ENCODE peak calls at places on chromosomes 16 and 17, in seven cellular contexts. V is small intestine, H is heart right ventricle, L is cardiac muscle cell, F is mucosa of descending colon, Y is testis, G is spleen. S is an unnamed sample. For H3K9me3, the result is how much of the 10 kb centered on the place peaks cover.

GRCh38 chr17:42937712-42938596 is 26.3 kb downstream of the AARSD1 start:
- DNase-seq in V (peak), H (no peak), L (peak), F (no peak), Y (peak), G (no peak), S (peak)

GRCh38 chr16:73483076-73483791 is 435.3 kb upstream of the ZFHX3 start:
- DNase-seq in V (no peak), H (no peak), L (no peak), F (no peak), Y (no peak), G (no peak), S (no peak)

GRCh38 chr16:27449434-27450188 is 47.6 kb downstream of the IL21R start:
- DNase-seq in V (peak), H (no peak), L (no peak), F (peak), Y (no peak), G (peak), S (no peak)

GRCh38 chr17:10622610-10623485 is 34.3 kb downstream of the MYH3 start:
- DNase-seq in V (no peak), H (no peak), L (no peak), F (no peak), Y (no peak), G (peak), S (no peak)

GRCh38 chr17:409848-410673 is 57.5 kb upstream of the RPH3AL start:
- DNase-seq in V (peak), H (peak), L (peak), F (peak), Y (peak), G (peak), S (peak)

GRCh38 chr17:29686998-29687397 is 64.3 kb upstream of the CORO6 start:
- DNase-seq in V (no peak), H (no peak), L (no peak), F (no peak), Y (peak), G (no peak), S (no peak)

GRCh38 chr17:798246-798645 is 16.1 kb downstream of the MRM3 start:
- DNase-seq in V (no peak), H (no peak), L (no peak), F (no peak), Y (no peak), G (peak), S (peak)

GRCh38 chr17:10631048-10631700 is 25.9 kb downstream of the MYH3 start:
- DNase-seq in V (peak), H (no peak), L (peak), F (no peak), Y (peak), G (peak), S (no peak)

GRCh38 chr17:60139438-60140285 is 10.1 kb upstream of the CA4 start:
- DNase-seq in V (peak), H (peak), L (peak), F (peak), Y (peak), G (peak), S (peak)

GRCh38 chr16:48133455-48134226 is 22.2 kb downstream of the ABCC12 start:
- DNase-seq in V (no peak), H (no peak), L (no peak), F (no peak), Y (no peak), G (no peak), S (no peak)

GRCh38 chr17:2347805-2348685 is 10.7 kb downstream of the SGSM2 start:
- DNase-seq in V (peak), H (no peak), L (peak), F (peak), Y (no peak), G (peak), S (peak)

GRCh38 chr17:9700136-9700535 is 54.8 kb downstream of the USP43 start:
- DNase-seq in V (no peak), H (no peak), L (no peak), F (no peak), Y (no peak), G (no peak), S (no peak)

GRCh38 chr17:14318906-14319205 is 18.0 kb downstream of the HS3ST3B1 start:
- DNase-seq in V (no peak), H (no peak), L (no peak), F (no peak), Y (no peak), G (no peak), S (no peak)

GRCh38 chr16:89911375-89911774 is 7.3 kb upstream of the MC1R start:
- DNase-seq in V (no peak), H (no peak), L (no peak), F (no peak), Y (no peak), G (no peak), S (no peak)

GRCh38 chr17:58527306-58527705 is 12.9 kb upstream of the MTMR4 start:
- DNase-seq in V (no peak), H (no peak), L (no peak), F (no peak), Y (no peak), G (no peak), S (no peak)

GRCh38 chr16:73065617-73066313 is 17.8 kb upstream of the ZFHX3 start:
- DNase-seq in V (no peak), H (peak), L (peak), F (peak), Y (no peak), G (no peak), S (peak)

GRCh38 chr16:50198802-50199410 is 45.8 kb downstream of the TENT4B start:
- DNase-seq in V (peak), H (no peak), L (no peak), F (no peak), Y (no peak), G (no peak), S (no peak)

GRCh38 chr17:6456914-6457687 is 12.8 kb downstream of the PIMREG start:
- DNase-seq in V (peak), H (peak), L (peak), F (peak), Y (no peak), G (peak), S (peak)

GRCh38 chr16:54542805-54543504 is 256.4 kb upstream of the IRX3 start:
- DNase-seq in V (no peak), H (no peak), L (no peak), F (no peak), Y (no peak), G (no peak), S (no peak)

GRCh38 chr17:42608692-42609181 is 437 bp downstream of the RETREG3 start:
- DNase-seq in V (peak), H (no peak), L (no peak), F (peak), Y (no peak), G (no peak), S (peak)

DNA sequence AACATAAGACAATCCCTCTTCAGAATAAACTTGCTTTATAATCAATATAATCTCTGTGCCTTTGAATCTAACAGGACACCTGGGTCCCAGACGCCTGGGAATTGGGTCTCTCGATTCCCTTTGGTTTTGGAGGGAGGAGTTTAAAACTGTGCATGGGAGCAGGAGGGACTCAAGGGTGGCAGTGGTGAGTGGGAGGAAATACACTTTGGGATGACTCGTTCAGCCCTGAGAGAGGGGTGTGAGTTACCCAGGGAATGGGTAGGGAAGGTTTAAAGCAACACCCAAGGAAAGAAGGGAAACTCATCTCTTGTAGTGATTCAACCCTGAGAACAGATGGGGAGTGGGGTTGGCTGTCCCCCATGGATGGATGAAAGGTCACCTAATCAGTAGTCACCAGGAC is 1.6 kb downstream of the RANGRF start:
- DNase-seq in V (no peak), H (no peak), L (no peak), F (no peak), Y (no peak), G (no peak), S (no peak)
- H3K4me3 ChIP-seq in V (no peak), H (no peak), L (no peak), F (no peak), Y (no peak), G (no peak), S (peak)

GRCh38 chr16:79348521-79349306 is 251.8 kb downstream of the MAF start:
- DNase-seq in V (no peak), H (no peak), L (no peak), F (no peak), Y (no peak), G (no peak), S (no peak)

GRCh38 chr16:79347176-79347715 is 253.3 kb downstream of the MAF start:
- DNase-seq in V (no peak), H (no peak), L (no peak), F (no peak), Y (no peak), G (no peak), S (no peak)

GRCh38 chr16:79349803-79350202 is 250.7 kb downstream of the MAF start:
- DNase-seq in V (no peak), H (no peak), L (no peak), F (no peak), Y (no peak), G (no peak), S (no peak)

GRCh38 chr16:79355600-79356358 is 244.8 kb downstream of the MAF start:
- DNase-seq in V (no peak), H (peak), L (no peak), F (no peak), Y (no peak), G (no peak), S (no peak)

GRCh38 chr16:79351927-79352326 is 248.6 kb downstream of the MAF start:
- DNase-seq in V (no peak), H (no peak), L (no peak), F (no peak), Y (no peak), G (no peak), S (no peak)
- H3K9me3 ChIP-seq in V (under half), H (under half), L (under half), F (under half), Y (under half), G (under half), S (under half)

GRCh38 chr17:16419929-16420271 is 4.5 kb downstream of the TRPV2 start:
- DNase-seq in V (no peak), H (no peak), L (peak), F (no peak), Y (no peak), G (no peak), S (no peak)
- H3K4me3 ChIP-seq in V (no peak), H (no peak), L (no peak), F (no peak), Y (no peak), G (no peak), S (no peak)

GRCh38 chr17:5183410-5183793 is 8.3 kb downstream of the ZNF594 start:
- DNase-seq in V (no peak), H (no peak), L (no peak), F (no peak), Y (no peak), G (no peak), S (no peak)

GRCh38 chr17:5179003-5179402 is 12.7 kb downstream of the ZNF594 start:
- DNase-seq in V (no peak), H (no peak), L (no peak), F (no peak), Y (no peak), G (no peak), S (no peak)

GRCh38 chr17:5182597-5183409 is 8.9 kb downstream of the ZNF594 start:
- DNase-seq in V (no peak), H (no peak), L (no peak), F (no peak), Y (no peak), G (no peak), S (no peak)

GRCh38 chr17:5181509-5182305 is 10.0 kb downstream of the ZNF594 start:
- DNase-seq in V (no peak), H (no peak), L (no peak), F (no peak), Y (no peak), G (no peak), S (no peak)

DNA sequence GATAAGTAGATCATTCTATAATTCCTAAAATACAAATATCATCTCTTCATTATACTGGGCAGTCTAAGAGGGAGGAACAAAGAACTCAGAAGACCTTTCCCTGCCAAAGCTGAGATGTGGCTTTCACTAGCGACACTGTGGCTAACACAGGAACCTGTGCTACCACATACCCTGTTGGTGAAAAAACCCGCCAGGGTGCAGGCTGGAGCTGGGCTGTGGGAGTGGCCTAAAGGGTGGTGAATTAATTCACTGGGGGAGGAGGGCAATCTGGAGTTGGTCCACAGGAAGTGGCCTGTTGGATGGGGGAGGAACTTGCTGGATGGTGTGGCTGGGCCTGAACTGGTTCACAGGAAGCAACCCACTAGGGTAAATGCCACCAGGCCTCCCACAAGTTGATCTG is 7.4 kb downstream of the ZNF594 start:
- DNase-seq in V (no peak), H (no peak), L (no peak), F (no peak), Y (no peak), G (no peak), S (no peak)
- H3K9me3 ChIP-seq in V (under half), H (half or more), L (under half), F (half or more), Y (under half), G (half or more), S (half or more)

GRCh38 chr17:76540381-76541300 is 797 bp downstream of the PRCD start:
- DNase-seq in V (peak), H (peak), L (peak), F (peak), Y (peak), G (peak), S (peak)
- H3K4me3 ChIP-seq in V (no peak), H (peak), L (peak), F (no peak), Y (no peak), G (no peak), S (peak)

DNA sequence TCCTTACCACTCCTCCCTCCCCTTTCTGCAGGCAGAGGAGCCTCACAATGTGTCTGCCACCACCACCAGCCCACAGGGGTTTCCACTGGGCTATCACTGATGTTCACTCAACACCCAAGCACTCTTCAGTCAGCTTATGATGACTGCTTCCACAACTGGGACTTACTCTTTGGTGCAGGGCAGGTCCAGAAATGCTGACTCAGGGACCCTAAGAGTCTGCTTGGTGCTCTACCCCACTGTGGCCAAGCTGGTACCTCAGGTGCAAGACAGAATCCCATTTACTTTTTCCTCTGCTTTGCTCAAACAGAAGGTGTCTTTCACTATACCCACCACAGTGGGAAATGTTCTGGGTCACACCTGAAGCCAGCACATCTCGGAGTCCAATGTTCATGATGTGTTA is 40.1 kb downstream of the ZNF267 start:
- DNase-seq in V (no peak), H (no peak), L (no peak), F (no peak), Y (no peak), G (no peak), S (no peak)
- H3K9me3 ChIP-seq in V (under half), H (half or more), L (under half), F (half or more), Y (under half), G (half or more), S (half or more)

GRCh38 chr17:12020595-12021590 is at the start of gene MAP2K4:
- DNase-seq in V (peak), H (peak), L (peak), F (peak), Y (peak), G (peak), S (peak)

GRCh38 chr17:12027658-12028057 is 7.0 kb downstream of the MAP2K4 start:
- DNase-seq in V (no peak), H (no peak), L (no peak), F (no peak), Y (no peak), G (no peak), S (no peak)

GRCh38 chr17:12021604-12022003 is 927 bp downstream of the MAP2K4 start:
- DNase-seq in V (peak), H (no peak), L (no peak), F (no peak), Y (no peak), G (no peak), S (no peak)

GRCh38 chr17:12024332-12024731 is 3.7 kb downstream of the MAP2K4 start:
- DNase-seq in V (no peak), H (no peak), L (peak), F (no peak), Y (no peak), G (no peak), S (no peak)

DNA sequence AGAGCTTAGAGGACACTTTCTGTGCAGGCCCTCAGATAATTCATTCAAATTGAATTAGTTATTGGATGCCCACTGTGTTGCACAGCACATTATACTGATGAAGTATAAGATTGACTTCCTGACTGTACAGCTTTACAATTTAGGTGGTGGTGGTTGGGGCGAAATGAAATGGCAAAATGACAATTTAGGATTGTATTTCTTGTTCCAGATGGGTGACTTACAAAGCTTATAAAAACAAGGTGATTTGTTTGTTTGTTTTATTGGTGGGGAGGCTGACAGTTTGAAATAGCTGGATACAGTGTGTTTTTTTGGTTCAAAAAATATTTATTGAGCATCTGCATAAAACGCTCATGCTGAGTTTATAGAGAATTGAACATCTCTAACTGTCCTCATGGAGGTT is 1.6 kb downstream of the MAP2K4 start:
- DNase-seq in V (no peak), H (no peak), L (no peak), F (no peak), Y (no peak), G (no peak), S (no peak)
- H3K4me3 ChIP-seq in V (no peak), H (no peak), L (peak), F (no peak), Y (no peak), G (no peak), S (peak)

DNA sequence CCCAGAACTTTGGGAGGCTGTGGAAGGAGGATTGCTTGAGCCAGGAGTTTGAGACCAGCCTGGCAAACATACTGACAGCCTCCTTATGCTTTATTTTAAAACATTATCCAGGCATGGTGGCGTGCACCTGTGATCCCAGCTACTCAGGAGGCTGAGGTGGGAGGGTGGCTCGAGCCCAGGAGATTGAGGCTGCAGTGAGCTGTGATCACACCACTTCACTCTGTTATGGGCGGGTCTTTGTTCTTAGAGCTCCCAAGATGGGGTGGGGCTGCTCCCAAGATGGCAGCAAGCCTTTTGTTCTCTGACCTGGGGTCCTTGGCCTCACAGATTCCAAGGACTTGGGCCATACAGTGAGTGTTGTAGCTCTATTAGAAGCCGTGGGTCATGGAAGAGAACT is 26.1 kb upstream of the ST6GALNAC2 start:
- DNase-seq in V (no peak), H (no peak), L (no peak), F (no peak), Y (no peak), G (no peak), S (no peak)
- H3K9me3 ChIP-seq in V (under half), H (under half), L (under half), F (under half), Y (under half), G (under half), S (under half)